ENCODE peak calls at places on chromosomes 7 and 10, in ten cellular contexts. M is stomach, D is cardiac muscle cell, F is hepatocyte, T is colonic mucosa, W is pancreas, S is IMR-90, X is psoas muscle, N is aorta, H is right cardiac atrium. G is an unnamed sample.

GRCh38 chr7:79936281-79936983 is 198.2 kb upstream of the GNAI1 start:
- DNase-seq in X (no peak), N (no peak), S (peak; percentile 19), H (no peak), W (no peak), D (no peak), F (no peak), T (no peak), M (no peak), G (no peak)

GRCh38 chr10:73894245-73894971 is 16.5 kb upstream of the PLAU start:
- DNase-seq in H (no peak), T (no peak), X (no peak), N (peak; percentile 46), M (no peak), D (no peak), S (peak; percentile 85), W (no peak), F (no peak), G (no peak)

GRCh38 chr7:24722386-24723177 is 34.7 kb downstream of the GSDME start:
- DNase-seq in N (no peak), X (no peak), M (no peak), T (no peak), F (peak; percentile 52), S (no peak), W (no peak), D (peak; percentile 45), H (no peak), G (no peak)

GRCh38 chr10:124731551-124731950 is 12.6 kb downstream of the FAM53B start:
- DNase-seq in N (no peak), W (no peak), S (no peak), T (peak; percentile 22), F (no peak), X (no peak), H (no peak), D (no peak), M (no peak), G (no peak)

GRCh38 chr7:17681965-17682364 is 258.3 kb downstream of the SNX13 start:
- DNase-seq in S (no peak), M (no peak), N (no peak), T (no peak), D (no peak), W (no peak), H (no peak), F (no peak), X (no peak), G (no peak)

GRCh38 chr10:124094419-124094785 is 1.0 kb upstream of the CHST15 start:
- DNase-seq in M (no peak), D (no peak), S (no peak), H (peak; percentile 67), T (no peak), F (no peak), X (peak; percentile 24), N (peak; percentile 68), W (no peak), G (peak; percentile 33)

GRCh38 chr7:43926193-43927043 is at the start of gene UBE2D4:
- DNase-seq in T (peak; percentile 94), S (peak; percentile 56), M (peak; percentile 92), W (peak; percentile 90), D (peak; percentile 82), X (peak; percentile 89), F (peak; percentile 91), N (peak; percentile 89), H (peak; percentile 94), G (peak; percentile 95)

GRCh38 chr7:33904680-33905388 is 505 bp upstream of the BMPER start:
- DNase-seq in N (no peak), S (peak; percentile 59), F (peak; percentile 61), X (peak; percentile 38), W (peak; percentile 17), M (peak; percentile 40), H (peak; percentile 79), D (peak; percentile 87), T (peak; percentile 22), G (peak; percentile 8)

GRCh38 chr7:39465055-39465929 is 100.9 kb upstream of the YAE1 start:
- DNase-seq in F (peak; percentile 80), M (peak; percentile 48), X (no peak), N (peak; percentile 56), D (peak; percentile 75), T (peak; percentile 51), W (peak; percentile 36), S (peak; percentile 63), H (no peak), G (peak; percentile 50)

GRCh38 chr7:786472-787255 is 45.6 kb upstream of the SUN1 start:
- DNase-seq in H (peak; percentile 91), X (peak; percentile 78), M (peak; percentile 80), S (peak; percentile 51), D (peak; percentile 80), F (peak; percentile 82), N (peak; percentile 83), T (peak; percentile 77), W (peak; percentile 47), G (peak; percentile 84)

GRCh38 chr10:60706146-60706545 is 72.1 kb upstream of the CDK1 start:
- DNase-seq in H (no peak), T (no peak), M (no peak), N (no peak), W (no peak), D (no peak), F (no peak), X (no peak), S (no peak), G (no peak)
- H3K27ac ChIP-seq in H (no peak overlapping the region), T (no peak overlapping the region), M (no peak overlapping the region), N (no peak overlapping the region), W (no peak overlapping the region), D (no peak overlapping the region), F (no peak overlapping the region), X (no peak overlapping the region), S (no peak overlapping the region), G (no peak overlapping the region)

GRCh38 chr10:12396567-12396966 is 47.2 kb downstream of the CAMK1D start:
- DNase-seq in N (no peak), D (peak; percentile 28), T (no peak), H (peak; percentile 65), W (no peak), S (peak; percentile 35), F (no peak), M (no peak), X (no peak), G (no peak)

GRCh38 chr10:12396093-12396492 is 46.7 kb downstream of the CAMK1D start:
- DNase-seq in W (no peak), X (no peak), S (no peak), N (no peak), T (no peak), F (no peak), H (no peak), M (no peak), D (no peak), G (no peak)

GRCh38 chr10:12397147-12397896 is 48.0 kb downstream of the CAMK1D start:
- DNase-seq in M (no peak), N (no peak), D (no peak), W (no peak), H (no peak), T (no peak), X (no peak), F (no peak), S (no peak), G (no peak)

GRCh38 chr10:12400266-12400931 is 51.1 kb downstream of the CAMK1D start:
- DNase-seq in X (no peak), D (no peak), T (no peak), F (no peak), M (no peak), W (no peak), S (peak; percentile 70), N (no peak), H (no peak), G (no peak)

GRCh38 chr10:12397931-12398330 is 48.6 kb downstream of the CAMK1D start:
- DNase-seq in T (no peak), W (no peak), F (no peak), X (no peak), H (no peak), M (no peak), S (peak; percentile 68), N (no peak), D (no peak), G (no peak)
- H3K4me3 ChIP-seq in T (no peak overlapping the region), W (no peak overlapping the region), F (no peak overlapping the region), X (no peak overlapping the region), H (no peak overlapping the region), M (no peak overlapping the region), S (no peak overlapping the region), N (no peak overlapping the region), D (no peak overlapping the region), G (no peak overlapping the region)

DNA sequence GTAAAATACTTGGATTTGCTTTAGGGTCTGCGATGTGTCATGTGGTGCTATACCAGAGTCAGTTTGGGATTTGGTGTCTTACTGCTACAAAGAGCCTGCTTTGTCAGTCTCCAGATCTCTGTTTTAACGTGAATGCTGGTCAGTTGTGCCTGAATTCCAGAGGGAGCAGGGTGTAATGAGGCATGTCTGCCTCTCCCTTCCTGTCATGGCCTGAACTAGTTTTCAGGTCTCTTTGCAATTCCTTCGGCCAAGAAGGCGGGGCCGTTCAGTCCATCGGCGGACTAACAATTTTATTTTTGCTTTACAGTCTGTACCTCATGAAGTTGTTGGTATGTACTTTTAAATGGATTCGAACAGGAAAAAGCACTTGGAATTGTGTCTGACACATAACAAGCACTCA is 465.1 kb upstream of the ADARB2 start:
- DNase-seq in X (no peak), S (no peak), M (no peak), D (no peak), T (no peak), H (no peak), F (no peak), N (no peak), W (no peak), G (no peak)
- H3K27ac ChIP-seq in X (no peak overlapping the region), S (no peak overlapping the region), M (no peak overlapping the region), D (no peak overlapping the region), T (no peak overlapping the region), H (no peak overlapping the region), F (no peak overlapping the region), N (no peak overlapping the region), W (no peak overlapping the region), G (no peak overlapping the region)

GRCh38 chr10:94003496-94003895 is 9.8 kb downstream of the PLCE1 start:
- DNase-seq in F (no peak), H (no peak), W (no peak), N (no peak), M (no peak), T (no peak), X (no peak), S (no peak), D (no peak), G (no peak)

GRCh38 chr10:94008526-94008925 is 14.8 kb downstream of the PLCE1 start:
- DNase-seq in T (no peak), S (no peak), X (no peak), F (no peak), W (no peak), H (no peak), M (no peak), N (no peak), D (no peak), G (no peak)

GRCh38 chr10:94005050-94005449 is 11.3 kb downstream of the PLCE1 start:
- DNase-seq in T (peak; percentile 87), M (no peak), W (no peak), F (no peak), S (peak; percentile 81), X (no peak), N (no peak), H (no peak), D (no peak), G (peak; percentile 72)

GRCh38 chr10:94010116-94010515 is 16.4 kb downstream of the PLCE1 start:
- DNase-seq in F (no peak), N (no peak), D (no peak), S (no peak), T (no peak), H (no peak), X (no peak), W (no peak), M (no peak), G (no peak)

GRCh38 chr10:94006591-94007550 is 13.1 kb downstream of the PLCE1 start:
- DNase-seq in N (no peak), T (peak; percentile 80), S (peak; percentile 78), F (peak; percentile 76), X (no peak), D (peak; percentile 33), W (peak; percentile 31), H (no peak), M (peak; percentile 61), G (peak; percentile 64)
- H3K4me3 ChIP-seq in N (peak overlapping the region; percentile 18), T (no peak overlapping the region), S (no peak overlapping the region), F (no peak overlapping the region), X (no peak overlapping the region), D (no peak overlapping the region), W (no peak overlapping the region), H (no peak overlapping the region), M (no peak overlapping the region), G (no peak overlapping the region)

G was measured in transverse colon.